ENCODE peak calls at places on chromosome 15, in ten cellular contexts. One of them, this sample, is unnamed.

GRCh38 chr15:69595009-69595825 is 142.6 kb downstream of the RPLP1 start:
- DNase-seq in fibroblast of lung: no peak
- DNase-seq in AG10803: peak; percentile 28
- DNase-seq in PC-9: peak; percentile 80
- DNase-seq in WERI-Rb-1: no peak
- DNase-seq in right atrium auricular region: peak; percentile 64
- DNase-seq in kidney epithelial cell: no peak
- DNase-seq in Peyer's patch: no peak
- DNase-seq in heart left ventricle: peak; percentile 89
- DNase-seq in neural progenitor cell: no peak
- DNase-seq in this sample: no peak

GRCh38 chr15:77014137-77015081 is 19.5 kb downstream of the PSTPIP1 start:
- DNase-seq in WERI-Rb-1: no peak
- DNase-seq in neural progenitor cell: no peak
- DNase-seq in heart left ventricle: peak; percentile 47
- DNase-seq in Peyer's patch: peak; percentile 59
- DNase-seq in fibroblast of lung: no peak
- DNase-seq in PC-9: no peak
- DNase-seq in right atrium auricular region: no peak
- DNase-seq in kidney epithelial cell: no peak
- DNase-seq in AG10803: no peak
- DNase-seq in this sample: no peak

GRCh38 chr15:77495806-77496589 is 75.3 kb downstream of the HMG20A start:
- DNase-seq in AG10803: peak; percentile 72
- DNase-seq in PC-9: no peak
- DNase-seq in Peyer's patch: no peak
- DNase-seq in fibroblast of lung: peak; percentile 54
- DNase-seq in WERI-Rb-1: no peak
- DNase-seq in kidney epithelial cell: no peak
- DNase-seq in heart left ventricle: peak; percentile 75
- DNase-seq in right atrium auricular region: no peak
- DNase-seq in neural progenitor cell: peak; percentile 44
- DNase-seq in this sample: no peak

GRCh38 chr15:48469271-48469670 is 138.0 kb downstream of the DUT start:
- DNase-seq in AG10803: peak; percentile 61
- DNase-seq in PC-9: no peak
- DNase-seq in right atrium auricular region: no peak
- DNase-seq in fibroblast of lung: no peak
- DNase-seq in heart left ventricle: no peak
- DNase-seq in Peyer's patch: no peak
- DNase-seq in WERI-Rb-1: no peak
- DNase-seq in neural progenitor cell: no peak
- DNase-seq in kidney epithelial cell: no peak
- DNase-seq in this sample: no peak

GRCh38 chr15:55253580-55253979 is 36.0 kb downstream of the RAB27A start:
- DNase-seq in neural progenitor cell: no peak
- DNase-seq in heart left ventricle: no peak
- DNase-seq in PC-9: peak; percentile 37
- DNase-seq in kidney epithelial cell: no peak
- DNase-seq in fibroblast of lung: peak; percentile 93
- DNase-seq in Peyer's patch: no peak
- DNase-seq in AG10803: peak; percentile 59
- DNase-seq in WERI-Rb-1: no peak
- DNase-seq in right atrium auricular region: no peak
- DNase-seq in this sample: no peak

GRCh38 chr15:62112616-62113593 is 46.1 kb downstream of the C2CD4A start:
- DNase-seq in Peyer's patch: no peak
- DNase-seq in heart left ventricle: no peak
- DNase-seq in PC-9: peak; percentile 84
- DNase-seq in right atrium auricular region: no peak
- DNase-seq in fibroblast of lung: peak; percentile 70
- DNase-seq in kidney epithelial cell: peak; percentile 94
- DNase-seq in WERI-Rb-1: no peak
- DNase-seq in neural progenitor cell: no peak
- DNase-seq in AG10803: peak; percentile 67
- DNase-seq in this sample: peak; percentile 64

GRCh38 chr15:78244101-78244500 is 9.7 kb upstream of the ACSBG1 start:
- DNase-seq in AG10803: no peak
- DNase-seq in fibroblast of lung: no peak
- DNase-seq in WERI-Rb-1: no peak
- DNase-seq in right atrium auricular region: no peak
- DNase-seq in Peyer's patch: no peak
- DNase-seq in kidney epithelial cell: no peak
- DNase-seq in heart left ventricle: no peak
- DNase-seq in neural progenitor cell: no peak
- DNase-seq in PC-9: no peak
- DNase-seq in this sample: no peak

GRCh38 chr15:72983812-72984211 is 68.5 kb upstream of the NEO1 start:
- DNase-seq in Peyer's patch: no peak
- DNase-seq in AG10803: no peak
- DNase-seq in heart left ventricle: no peak
- DNase-seq in kidney epithelial cell: no peak
- DNase-seq in WERI-Rb-1: no peak
- DNase-seq in neural progenitor cell: no peak
- DNase-seq in fibroblast of lung: no peak
- DNase-seq in right atrium auricular region: no peak
- DNase-seq in PC-9: no peak
- DNase-seq in this sample: no peak

GRCh38 chr15:53762916-53763315 is 3.5 kb upstream of the WDR72 start:
- DNase-seq in PC-9: no peak
- DNase-seq in heart left ventricle: no peak
- DNase-seq in Peyer's patch: no peak
- DNase-seq in kidney epithelial cell: peak; percentile 32
- DNase-seq in WERI-Rb-1: no peak
- DNase-seq in AG10803: no peak
- DNase-seq in fibroblast of lung: no peak
- DNase-seq in neural progenitor cell: no peak
- DNase-seq in right atrium auricular region: no peak
- DNase-seq in this sample: no peak

GRCh38 chr15:53758412-53758811 is 1.1 kb downstream of the WDR72 start:
- DNase-seq in right atrium auricular region: no peak
- DNase-seq in fibroblast of lung: no peak
- DNase-seq in neural progenitor cell: no peak
- DNase-seq in WERI-Rb-1: no peak
- DNase-seq in AG10803: no peak
- DNase-seq in heart left ventricle: no peak
- DNase-seq in kidney epithelial cell: no peak
- DNase-seq in Peyer's patch: no peak
- DNase-seq in PC-9: no peak
- DNase-seq in this sample: no peak

GRCh38 chr15:53757906-53758305 is 1.6 kb downstream of the WDR72 start:
- DNase-seq in PC-9: no peak
- DNase-seq in neural progenitor cell: no peak
- DNase-seq in WERI-Rb-1: no peak
- DNase-seq in fibroblast of lung: no peak
- DNase-seq in heart left ventricle: no peak
- DNase-seq in Peyer's patch: no peak
- DNase-seq in kidney epithelial cell: no peak
- DNase-seq in AG10803: no peak
- DNase-seq in right atrium auricular region: no peak
- DNase-seq in this sample: no peak

GRCh38 chr15:53753813-53754212 is 5.7 kb downstream of the WDR72 start:
- DNase-seq in neural progenitor cell: no peak
- DNase-seq in kidney epithelial cell: no peak
- DNase-seq in AG10803: no peak
- DNase-seq in Peyer's patch: no peak
- DNase-seq in fibroblast of lung: no peak
- DNase-seq in right atrium auricular region: no peak
- DNase-seq in PC-9: no peak
- DNase-seq in WERI-Rb-1: no peak
- DNase-seq in heart left ventricle: no peak
- DNase-seq in this sample: no peak

DNA sequence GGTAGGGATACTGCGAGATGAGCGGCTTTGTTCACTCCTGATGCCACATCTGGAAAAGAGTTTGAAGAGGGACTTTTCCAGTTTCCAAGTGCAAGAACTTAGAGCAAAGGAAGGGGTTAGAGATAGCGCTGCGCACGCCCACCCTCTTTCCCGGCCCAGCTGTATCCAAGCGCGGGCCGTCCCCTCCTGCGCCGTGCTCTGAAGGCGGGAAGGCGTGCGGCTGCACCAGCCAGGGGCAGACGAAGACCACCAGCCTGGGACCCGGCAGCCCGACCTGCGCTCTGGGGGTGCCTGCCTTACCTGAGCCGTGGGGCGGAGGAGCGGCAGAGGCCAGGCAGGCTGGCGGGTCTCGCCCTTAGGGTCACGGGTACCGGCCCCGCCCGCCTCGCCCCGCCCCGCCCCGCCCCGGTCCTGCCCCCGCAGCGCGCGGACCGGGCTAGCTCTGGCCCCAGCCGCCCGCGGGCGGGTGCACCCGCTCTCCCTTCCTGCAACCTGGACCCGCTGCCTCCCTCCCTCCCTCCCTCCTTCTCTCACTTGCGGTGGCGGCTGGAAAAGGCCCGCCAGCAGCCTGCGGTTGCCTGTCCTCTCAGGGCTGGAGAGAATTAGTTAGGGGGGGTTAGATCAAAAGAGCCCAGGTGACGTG is at the start of gene WDR72:
- DNase-seq in Peyer's patch: no peak
- DNase-seq in neural progenitor cell: peak; percentile 67
- DNase-seq in kidney epithelial cell: no peak
- DNase-seq in right atrium auricular region: no peak
- DNase-seq in heart left ventricle: no peak
- DNase-seq in AG10803: no peak
- DNase-seq in fibroblast of lung: no peak
- DNase-seq in WERI-Rb-1: peak; percentile 60
- DNase-seq in PC-9: no peak
- DNase-seq in this sample: no peak
- H3K4me3 ChIP-seq in Peyer's patch: peak within 1 kb of the TSS; percentile 34
- H3K4me3 ChIP-seq in neural progenitor cell: peak within 1 kb of the TSS; percentile 51
- H3K4me3 ChIP-seq in kidney epithelial cell: peak within 1 kb of the TSS; percentile 57
- H3K4me3 ChIP-seq in right atrium auricular region: no peak within 1 kb of the TSS
- H3K4me3 ChIP-seq in heart left ventricle: no peak within 1 kb of the TSS
- H3K4me3 ChIP-seq in AG10803: no peak within 1 kb of the TSS
- H3K4me3 ChIP-seq in fibroblast of lung: no peak within 1 kb of the TSS
- H3K4me3 ChIP-seq in WERI-Rb-1: peak within 1 kb of the TSS; percentile 41
- H3K4me3 ChIP-seq in PC-9: no peak within 1 kb of the TSS
- H3K4me3 ChIP-seq in this sample: no peak within 1 kb of the TSS

DNA sequence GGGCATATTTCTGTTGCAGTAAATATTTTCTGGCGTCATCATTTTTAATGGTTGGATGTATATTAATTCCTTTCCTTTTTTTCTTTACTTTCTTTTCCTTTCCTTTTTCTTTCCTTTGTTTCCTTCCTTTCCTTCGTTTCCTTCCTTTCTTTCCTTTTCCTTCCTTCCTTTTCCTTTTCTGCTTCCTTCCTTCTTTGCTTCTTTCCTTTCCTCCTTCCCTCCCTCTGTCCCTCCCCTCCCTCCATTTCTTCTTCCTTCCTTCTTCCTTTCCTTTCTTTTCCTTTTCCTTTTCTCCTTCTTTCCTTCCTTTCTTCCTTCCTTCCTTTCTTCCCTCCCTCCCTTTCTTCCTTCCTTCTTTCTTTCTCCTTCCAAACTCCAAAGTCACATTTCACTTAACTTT is 54.9 kb upstream of the LYSMD4 start:
- DNase-seq in Peyer's patch: no peak
- DNase-seq in right atrium auricular region: no peak
- DNase-seq in kidney epithelial cell: no peak
- DNase-seq in heart left ventricle: no peak
- DNase-seq in neural progenitor cell: no peak
- DNase-seq in fibroblast of lung: no peak
- DNase-seq in AG10803: no peak
- DNase-seq in WERI-Rb-1: no peak
- DNase-seq in PC-9: no peak
- DNase-seq in this sample: no peak
- H3K4me3 ChIP-seq in Peyer's patch: no peak overlapping the region
- H3K4me3 ChIP-seq in right atrium auricular region: no peak overlapping the region
- H3K4me3 ChIP-seq in kidney epithelial cell: no peak overlapping the region
- H3K4me3 ChIP-seq in heart left ventricle: no peak overlapping the region
- H3K4me3 ChIP-seq in neural progenitor cell: no peak overlapping the region
- H3K4me3 ChIP-seq in fibroblast of lung: no peak overlapping the region
- H3K4me3 ChIP-seq in AG10803: no peak overlapping the region
- H3K4me3 ChIP-seq in WERI-Rb-1: no peak overlapping the region
- H3K4me3 ChIP-seq in PC-9: no peak overlapping the region
- H3K4me3 ChIP-seq in this sample: no peak overlapping the region

GRCh38 chr15:91182096-91182495 is 82.0 kb downstream of the SV2B start:
- DNase-seq in right atrium auricular region: no peak
- DNase-seq in AG10803: no peak
- DNase-seq in Peyer's patch: no peak
- DNase-seq in heart left ventricle: no peak
- DNase-seq in neural progenitor cell: no peak
- DNase-seq in fibroblast of lung: no peak
- DNase-seq in PC-9: no peak
- DNase-seq in kidney epithelial cell: no peak
- DNase-seq in WERI-Rb-1: no peak
- DNase-seq in this sample: no peak

GRCh38 chr15:91186892-91187644 is 87.0 kb downstream of the SV2B start:
- DNase-seq in Peyer's patch: no peak
- DNase-seq in heart left ventricle: no peak
- DNase-seq in fibroblast of lung: peak; percentile 5
- DNase-seq in neural progenitor cell: peak; percentile 66
- DNase-seq in right atrium auricular region: no peak
- DNase-seq in kidney epithelial cell: peak; percentile 35
- DNase-seq in PC-9: no peak
- DNase-seq in WERI-Rb-1: no peak
- DNase-seq in AG10803: peak; percentile 1
- DNase-seq in this sample: no peak

GRCh38 chr15:91183630-91184029 is 83.6 kb downstream of the SV2B start:
- DNase-seq in AG10803: no peak
- DNase-seq in kidney epithelial cell: no peak
- DNase-seq in Peyer's patch: no peak
- DNase-seq in heart left ventricle: no peak
- DNase-seq in neural progenitor cell: no peak
- DNase-seq in PC-9: no peak
- DNase-seq in right atrium auricular region: no peak
- DNase-seq in WERI-Rb-1: no peak
- DNase-seq in fibroblast of lung: no peak
- DNase-seq in this sample: no peak

DNA sequence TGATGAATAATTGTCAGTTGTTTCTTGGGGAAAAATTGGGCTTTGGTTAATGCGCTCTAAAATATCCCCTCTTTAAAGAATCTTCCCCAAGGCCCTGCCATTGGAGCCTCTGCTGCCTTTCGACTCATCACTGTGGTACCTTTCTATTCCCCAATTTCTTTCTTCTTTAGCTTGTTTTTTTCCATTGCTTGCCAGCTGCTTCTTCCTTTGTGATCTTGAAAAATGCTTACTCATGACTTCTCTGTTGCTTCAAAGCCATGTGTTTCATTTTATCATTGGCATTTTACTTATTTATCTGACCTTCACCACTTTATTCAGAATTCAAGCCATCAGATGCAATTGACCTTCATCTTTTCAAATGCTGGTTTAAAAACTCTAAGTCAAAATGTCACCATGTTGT is 84.4 kb downstream of the SV2B start:
- DNase-seq in Peyer's patch: no peak
- DNase-seq in neural progenitor cell: no peak
- DNase-seq in WERI-Rb-1: no peak
- DNase-seq in right atrium auricular region: no peak
- DNase-seq in AG10803: no peak
- DNase-seq in fibroblast of lung: no peak
- DNase-seq in heart left ventricle: no peak
- DNase-seq in kidney epithelial cell: no peak
- DNase-seq in PC-9: no peak
- DNase-seq in this sample: no peak
- H3K4me3 ChIP-seq in Peyer's patch: no peak overlapping the region
- H3K4me3 ChIP-seq in neural progenitor cell: no peak overlapping the region
- H3K4me3 ChIP-seq in WERI-Rb-1: no peak overlapping the region
- H3K4me3 ChIP-seq in right atrium auricular region: no peak overlapping the region
- H3K4me3 ChIP-seq in AG10803: no peak overlapping the region
- H3K4me3 ChIP-seq in fibroblast of lung: no peak overlapping the region
- H3K4me3 ChIP-seq in heart left ventricle: no peak overlapping the region
- H3K4me3 ChIP-seq in kidney epithelial cell: no peak overlapping the region
- H3K4me3 ChIP-seq in PC-9: no peak overlapping the region
- H3K4me3 ChIP-seq in this sample: no peak overlapping the region

GRCh38 chr15:60758961-60759729 is 280.2 kb upstream of the ICE2 start:
- DNase-seq in PC-9: no peak
- DNase-seq in heart left ventricle: no peak
- DNase-seq in right atrium auricular region: no peak
- DNase-seq in fibroblast of lung: peak; percentile 83
- DNase-seq in WERI-Rb-1: no peak
- DNase-seq in AG10803: peak; percentile 96
- DNase-seq in kidney epithelial cell: no peak
- DNase-seq in neural progenitor cell: no peak
- DNase-seq in Peyer's patch: no peak
- DNase-seq in this sample: peak; percentile 93

GRCh38 chr15:60760646-60761504 is 281.9 kb upstream of the ICE2 start:
- DNase-seq in PC-9: no peak
- DNase-seq in heart left ventricle: no peak
- DNase-seq in Peyer's patch: no peak
- DNase-seq in fibroblast of lung: peak; percentile 19
- DNase-seq in right atrium auricular region: no peak
- DNase-seq in WERI-Rb-1: no peak
- DNase-seq in AG10803: peak; percentile 19
- DNase-seq in kidney epithelial cell: no peak
- DNase-seq in neural progenitor cell: no peak
- DNase-seq in this sample: no peak

GRCh38 chr15:60757273-60757672 is 278.3 kb upstream of the ICE2 start:
- DNase-seq in PC-9: no peak
- DNase-seq in neural progenitor cell: no peak
- DNase-seq in AG10803: no peak
- DNase-seq in heart left ventricle: no peak
- DNase-seq in right atrium auricular region: no peak
- DNase-seq in WERI-Rb-1: no peak
- DNase-seq in Peyer's patch: no peak
- DNase-seq in kidney epithelial cell: no peak
- DNase-seq in fibroblast of lung: no peak
- DNase-seq in this sample: no peak

GRCh38 chr15:60761505-60761845 is 282.5 kb upstream of the ICE2 start:
- DNase-seq in neural progenitor cell: no peak
- DNase-seq in PC-9: no peak
- DNase-seq in WERI-Rb-1: no peak
- DNase-seq in kidney epithelial cell: no peak
- DNase-seq in right atrium auricular region: no peak
- DNase-seq in fibroblast of lung: no peak
- DNase-seq in AG10803: no peak
- DNase-seq in heart left ventricle: no peak
- DNase-seq in Peyer's patch: no peak
- DNase-seq in this sample: no peak

DNA sequence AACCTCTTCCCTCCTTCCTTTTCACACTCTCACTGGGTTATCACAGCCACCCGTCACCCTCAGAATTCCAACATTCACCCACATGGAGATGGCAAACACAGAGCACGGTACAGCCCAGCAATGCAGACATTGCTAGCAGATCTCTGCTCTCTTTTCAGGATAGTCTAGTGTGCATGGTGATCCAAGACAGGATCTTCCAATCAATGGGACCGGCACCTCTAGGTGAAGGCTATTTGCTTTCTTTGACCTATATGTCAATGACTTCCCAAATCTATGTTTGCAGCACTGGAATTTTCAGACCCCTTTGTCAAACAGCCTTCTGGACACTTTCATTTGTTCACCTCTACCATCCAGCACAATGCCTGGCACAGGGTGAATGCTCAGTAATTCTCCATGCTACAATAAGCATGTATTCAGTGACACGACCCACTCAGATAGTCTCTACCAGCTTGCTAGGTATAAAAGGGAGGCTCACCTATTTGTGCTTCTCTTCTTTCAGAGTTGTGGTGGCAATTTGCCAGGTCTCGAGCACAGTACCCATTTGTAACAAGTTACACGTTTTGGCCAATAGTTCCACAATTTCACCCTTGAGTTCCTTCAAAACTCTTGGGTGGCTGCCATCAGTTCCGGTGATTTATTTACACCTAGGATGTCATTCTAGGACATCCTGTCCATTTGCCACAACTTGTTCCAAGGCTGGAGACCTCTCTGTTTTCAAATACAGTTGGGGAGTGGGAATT is 279.1 kb upstream of the ICE2 start:
- DNase-seq in AG10803: no peak
- DNase-seq in WERI-Rb-1: no peak
- DNase-seq in neural progenitor cell: no peak
- DNase-seq in heart left ventricle: no peak
- DNase-seq in PC-9: no peak
- DNase-seq in right atrium auricular region: no peak
- DNase-seq in kidney epithelial cell: no peak
- DNase-seq in fibroblast of lung: no peak
- DNase-seq in Peyer's patch: no peak
- DNase-seq in this sample: no peak
- H3K4me3 ChIP-seq in AG10803: no peak overlapping the region
- H3K4me3 ChIP-seq in WERI-Rb-1: no peak overlapping the region
- H3K4me3 ChIP-seq in neural progenitor cell: no peak overlapping the region
- H3K4me3 ChIP-seq in heart left ventricle: no peak overlapping the region
- H3K4me3 ChIP-seq in PC-9: no peak overlapping the region
- H3K4me3 ChIP-seq in right atrium auricular region: no peak overlapping the region
- H3K4me3 ChIP-seq in kidney epithelial cell: no peak overlapping the region
- H3K4me3 ChIP-seq in fibroblast of lung: no peak overlapping the region
- H3K4me3 ChIP-seq in Peyer's patch: no peak overlapping the region
- H3K4me3 ChIP-seq in this sample: no peak overlapping the region